ENCODE peak calls at places on chromosomes 7 and 10, in six cellular contexts. I is GM23248; W is left ventricle myocardium inferior; Q is thyroid gland; J is CD8-positive, alpha-beta T cell; G is OCI-LY7. T is an unnamed sample.

GRCh38 chr10:114110174-114110972 is 63.6 kb downstream of the CCDC186 start:
- DNase-seq in J (no peak), Q (no peak), W (no peak), I (peak), G (peak), T (peak)

GRCh38 chr10:93458821-93459257 is 23.3 kb downstream of the MYOF start:
- DNase-seq in G (no peak), Q (peak), W (peak), I (peak), J (no peak), T (peak)

GRCh38 chr7:49486974-49487919 is 286.2 kb upstream of the VWC2 start:
- DNase-seq in W (no peak), I (no peak), Q (no peak), J (no peak), G (peak), T (no peak)

GRCh38 chr7:100827330-100828226 is at the start of gene EPHB4:
- DNase-seq in G (no peak), W (peak), I (peak), J (no peak), Q (peak), T (peak)

GRCh38 chr7:16062269-16062668 is 359.1 kb downstream of the CRPPA start:
- DNase-seq in J (no peak), I (peak), W (no peak), Q (no peak), G (no peak), T (peak)

GRCh38 chr10:79437111-79437814 is 8.2 kb downstream of the ZCCHC24 start:
- DNase-seq in I (peak), W (no peak), J (no peak), G (no peak), Q (peak), T (no peak)

GRCh38 chr7:16646427-16647081 is 573 bp downstream of the BZW2 start:
- DNase-seq in W (no peak), I (peak), J (no peak), Q (no peak), G (peak), T (peak)

GRCh38 chr7:29883462-29884398 is 77.4 kb downstream of the WIPF3 start:
- DNase-seq in G (no peak), W (no peak), Q (peak), I (no peak), J (no peak), T (no peak)

GRCh38 chr7:32929430-32930161 is 27.6 kb upstream of the FKBP9 start:
- DNase-seq in W (no peak), Q (no peak), J (no peak), I (no peak), G (no peak), T (no peak)

GRCh38 chr10:46092523-46093195 is 46.6 kb upstream of the MSMB start:
- DNase-seq in G (peak), I (no peak), J (peak), Q (no peak), W (no peak), T (no peak)

GRCh38 chr10:78337646-78338391 is 304.2 kb downstream of the RPS24 start:
- DNase-seq in Q (no peak), J (peak), I (peak), G (no peak), W (no peak), T (peak)

GRCh38 chr7:112665709-112666108 is 124.5 kb downstream of the TMEM168 start:
- DNase-seq in G (no peak), W (no peak), Q (no peak), I (peak), J (no peak), T (peak)

GRCh38 chr7:40733111-40733510 is 598.3 kb downstream of the SUGCT start:
- DNase-seq in G (no peak), I (no peak), W (no peak), J (no peak), Q (no peak), T (no peak)

GRCh38 chr10:119335671-119336353 is 128.4 kb downstream of the GRK5 start:
- DNase-seq in J (no peak), G (no peak), W (no peak), I (no peak), Q (no peak), T (peak)

GRCh38 chr7:144390481-144390880 is 13.0 kb downstream of the NOBOX start:
- DNase-seq in W (no peak), G (no peak), I (no peak), J (no peak), Q (no peak), T (no peak)

GRCh38 chr10:3838723-3839437 is 53.9 kb upstream of the KLF6 start:
- DNase-seq in J (no peak), I (peak), Q (no peak), G (peak), W (no peak), T (no peak)

GRCh38 chr10:128056303-128057050 is 69.7 kb downstream of the MKI67 start:
- DNase-seq in Q (no peak), W (no peak), J (no peak), I (no peak), G (no peak), T (no peak)

GRCh38 chr7:139572704-139573395 is 49.4 kb downstream of the CLEC2L start:
- DNase-seq in J (no peak), Q (no peak), I (no peak), W (no peak), G (no peak), T (no peak)

GRCh38 chr10:25561761-25562160 is 372.3 kb upstream of the MYO3A start:
- DNase-seq in I (no peak), W (no peak), G (no peak), J (no peak), Q (no peak), T (no peak)

DNA sequence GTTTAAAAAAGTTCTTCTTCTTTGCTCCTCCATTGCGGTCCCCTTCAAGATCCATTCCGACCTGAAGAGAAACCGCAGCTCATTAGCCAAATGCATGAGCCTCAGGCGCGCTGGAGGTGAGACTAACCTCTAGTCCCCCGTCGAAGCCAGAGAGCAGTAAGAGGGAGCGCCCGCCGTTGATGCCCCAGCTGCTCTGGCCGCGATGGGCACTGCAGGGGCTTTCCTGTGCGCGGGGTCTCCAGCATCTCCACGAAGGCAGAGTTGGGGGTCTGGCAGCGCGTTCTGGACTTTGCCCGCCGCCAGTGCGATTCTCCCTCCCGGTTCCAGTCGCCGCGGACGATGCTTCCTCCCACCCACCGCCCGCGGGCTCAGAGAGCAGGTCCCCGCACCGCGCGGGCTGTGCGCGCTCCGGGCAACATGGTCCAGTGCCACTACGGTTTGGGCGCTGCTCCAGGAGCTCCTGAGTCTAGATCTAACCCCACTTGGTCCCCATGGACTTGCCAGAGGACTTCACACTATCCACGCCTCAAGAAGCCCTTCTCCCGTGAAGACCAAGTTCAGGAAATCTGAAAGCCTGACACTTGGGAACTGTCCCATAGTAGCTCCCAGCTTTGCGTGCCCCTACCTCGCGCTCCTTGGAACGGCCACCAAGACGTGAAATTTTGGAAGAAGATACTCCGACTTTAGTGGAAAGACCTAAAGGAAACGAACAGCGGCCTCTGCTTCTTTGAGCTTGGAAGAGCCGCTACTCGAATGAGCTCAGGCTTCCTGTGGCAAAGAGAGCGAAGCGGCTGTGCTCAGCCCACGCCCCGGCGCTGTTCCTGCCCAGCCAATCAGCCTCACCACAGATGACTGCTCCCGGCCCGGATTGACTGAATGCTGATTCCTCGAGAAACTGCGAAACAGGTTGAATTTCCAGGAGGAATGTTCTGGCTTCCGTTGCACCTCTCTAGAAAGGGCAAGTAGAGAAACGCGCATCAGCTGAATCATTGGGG is at the start of gene ABCB1:
- DNase-seq in G (no peak), Q (peak), J (peak), W (peak), I (peak), T (peak)
- H3K4me3 ChIP-seq in G (no peak), Q (peak), J (peak), W (peak), I (peak), T (peak)

GRCh38 chr7:82194011-82194410 is 249.6 kb downstream of the CACNA2D1 start:
- DNase-seq in I (peak), J (no peak), W (no peak), G (no peak), Q (no peak), T (peak)
- H3K4me3 ChIP-seq in I (no peak), J (no peak), W (no peak), G (no peak), Q (no peak), T (no peak)

DNA sequence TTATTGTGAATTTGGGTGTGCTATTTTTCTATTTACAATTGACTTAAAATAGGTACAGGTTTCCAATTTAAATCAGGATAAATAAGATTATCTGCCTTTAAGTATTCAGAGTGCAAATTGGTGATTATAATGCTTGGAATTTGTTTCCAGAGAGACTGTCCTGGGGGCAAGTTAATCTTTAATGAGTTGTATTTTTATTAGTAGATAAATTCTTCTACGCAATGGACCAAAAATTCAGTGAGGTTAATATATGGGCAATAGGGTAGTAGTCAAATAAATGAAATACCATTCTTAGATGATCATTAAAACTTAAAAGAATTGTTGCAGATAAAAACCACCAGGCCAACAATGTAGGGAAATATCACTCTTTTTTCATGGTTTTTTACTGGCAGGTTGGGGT is 3.4 kb downstream of the BICC1 start:
- DNase-seq in G (no peak), Q (no peak), J (no peak), W (no peak), I (no peak), T (no peak)
- H3K4me3 ChIP-seq in G (no peak), Q (no peak), J (no peak), W (peak), I (peak), T (peak)

GRCh38 chr10:95284807-95285206 is 6.0 kb downstream of the PDLIM1 start:
- DNase-seq in Q (no peak), G (peak), J (no peak), I (no peak), W (no peak), T (no peak)

GRCh38 chr10:95288273-95288672 is 2.5 kb downstream of the PDLIM1 start:
- DNase-seq in I (no peak), J (no peak), Q (no peak), G (no peak), W (no peak), T (no peak)

GRCh38 chr10:95287281-95287680 is 3.5 kb downstream of the PDLIM1 start:
- DNase-seq in Q (no peak), I (peak), J (no peak), W (no peak), G (no peak), T (peak)

GRCh38 chr10:95285556-95285955 is 5.2 kb downstream of the PDLIM1 start:
- DNase-seq in W (no peak), J (no peak), Q (no peak), G (no peak), I (no peak), T (no peak)

DNA sequence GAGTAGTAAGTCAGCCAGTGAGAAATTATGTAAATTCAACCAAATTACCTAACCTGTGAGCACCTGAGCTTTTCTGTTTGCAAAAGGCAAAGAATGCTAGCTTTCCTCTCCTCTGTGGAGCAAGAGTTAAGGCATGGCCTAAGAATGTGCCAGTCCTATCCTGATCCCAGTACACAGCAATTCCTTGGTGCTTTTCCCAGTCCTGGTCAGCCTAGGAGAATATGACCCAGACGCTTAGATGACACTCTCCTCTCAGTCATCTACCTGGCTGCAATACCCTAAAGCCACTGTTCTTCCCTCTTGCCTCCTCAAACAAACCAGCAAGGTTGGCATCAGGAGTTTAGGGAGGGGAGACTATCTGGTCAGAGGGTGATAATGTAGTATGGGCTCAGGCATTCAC is 4.1 kb downstream of the PDLIM1 start:
- DNase-seq in J (no peak), I (no peak), G (no peak), W (no peak), Q (no peak), T (no peak)
- H3K4me3 ChIP-seq in J (no peak), I (no peak), G (no peak), W (peak), Q (no peak), T (no peak)

DNA sequence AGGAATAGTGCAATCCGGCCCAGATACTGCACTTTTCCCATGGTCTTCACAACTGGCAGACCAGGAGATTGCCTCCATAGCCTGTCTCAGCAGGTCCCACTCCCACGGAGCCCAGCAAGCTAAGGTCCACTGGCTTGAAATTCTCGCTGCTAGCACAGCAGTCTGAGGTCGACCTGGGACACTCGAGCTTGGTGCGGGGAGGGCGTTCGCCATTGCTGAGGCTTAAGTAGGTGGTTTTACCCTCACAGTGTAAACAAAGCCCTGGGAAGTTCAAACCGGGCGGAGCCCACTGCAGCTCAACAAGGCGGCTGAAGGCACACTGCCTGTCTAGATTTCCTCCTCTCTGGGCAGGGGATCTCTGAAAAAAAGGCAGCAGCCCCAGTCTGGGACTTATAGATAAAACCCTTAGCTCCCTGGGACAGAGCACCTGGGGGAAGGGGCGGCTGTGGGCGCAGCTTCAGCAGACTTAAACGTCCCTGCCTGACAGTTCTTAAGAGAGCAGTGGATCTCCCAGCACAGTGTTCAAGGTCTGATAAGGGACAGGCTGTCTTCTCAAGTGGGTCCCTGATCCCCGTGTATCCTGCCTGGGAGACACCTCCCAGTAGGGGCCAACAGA is 293.5 kb upstream of the GALNT17 start:
- DNase-seq in Q (no peak), W (no peak), J (no peak), I (no peak), G (no peak), T (no peak)
- H3K4me3 ChIP-seq in Q (no peak), W (no peak), J (no peak), I (no peak), G (no peak), T (no peak)

DNA sequence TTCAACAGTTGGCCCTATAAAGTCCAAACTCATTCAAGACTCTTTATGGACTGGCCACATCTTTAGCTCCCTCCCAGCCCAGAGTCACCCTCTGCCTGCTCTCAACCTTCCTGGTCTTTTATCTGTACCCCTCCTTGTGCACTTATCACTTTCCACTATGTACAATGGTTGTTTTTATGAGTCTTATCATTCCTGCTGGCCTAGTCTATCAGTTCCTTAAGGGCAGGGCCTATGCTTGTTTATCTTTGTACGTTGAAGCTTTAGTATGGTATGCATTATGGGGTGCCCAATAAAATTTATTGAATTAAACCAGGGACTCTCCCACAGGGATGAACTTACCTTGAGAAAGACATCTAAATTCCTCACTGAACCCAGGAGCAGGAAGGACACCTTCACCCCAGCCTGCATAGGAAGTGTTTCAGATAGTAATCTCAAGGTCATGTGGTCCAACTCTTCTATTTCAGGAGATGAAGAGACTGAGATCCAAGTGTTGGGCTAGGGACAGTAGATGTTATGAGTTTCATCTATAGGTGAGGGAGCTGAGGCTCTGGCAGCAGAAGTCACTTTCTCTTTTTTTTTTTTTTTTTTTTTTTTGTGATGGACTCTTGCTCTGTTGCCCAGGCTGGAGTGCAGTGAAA is 13.3 kb upstream of the PDCD4 start:
- DNase-seq in Q (no peak), G (no peak), J (peak), I (no peak), W (no peak), T (no peak)
- H3K4me3 ChIP-seq in Q (no peak), G (peak), J (no peak), I (no peak), W (no peak), T (no peak)